ENCODE peak calls at places on chromosomes 3 and 15, in nine cellular contexts. Y is left cardiac atrium; T is AG09319; B is AG08396; J is spleen; V is T1000; S is CD8-positive, alpha-beta T cell; D is NCI-H2081; U is stimulated activated naive CD8-positive, alpha-beta T cell treated with anti-CD3 and anti-CD28 coated beads, Interleukin-15, Interleukin-2, amounts not matched to agents 100 U/mL and 50 U/mL, for 24 hours. K is an unnamed sample.

GRCh38 chr15:66239514-66239913 is 14.0 kb downstream of the MEGF11 start:
- DNase-seq in V (no peak), Y (no peak), T (no peak), D (no peak), J (peak), U (no peak), S (no peak), B (no peak), K (no peak)

GRCh38 chr3:4741404-4742307 is 237.6 kb upstream of the BHLHE40 start:
- DNase-seq in T (peak), B (peak), J (no peak), D (no peak), V (peak), Y (peak), U (peak), S (no peak), K (peak)

GRCh38 chr3:170307998-170308398 is 49.5 kb upstream of the SKIL start:
- DNase-seq in V (no peak), D (no peak), J (no peak), B (no peak), S (no peak), T (no peak), Y (no peak), U (no peak), K (no peak)

GRCh38 chr3:156691920-156692319 is 17.5 kb downstream of the TIPARP start:
- DNase-seq in V (no peak), D (no peak), B (no peak), U (no peak), T (peak), Y (no peak), S (no peak), J (no peak), K (peak)

GRCh38 chr3:156620901-156621300 is 53.5 kb upstream of the TIPARP start:
- DNase-seq in D (no peak), S (no peak), V (no peak), B (no peak), J (no peak), Y (no peak), T (no peak), U (no peak), K (no peak)

GRCh38 chr15:77964193-77964592 is 113.3 kb downstream of the TBC1D2B start:
- DNase-seq in U (no peak), Y (no peak), V (no peak), D (no peak), T (no peak), S (no peak), J (no peak), B (no peak), K (no peak)

GRCh38 chr3:34256021-34256420 is 457.6 kb downstream of the PDCD6IP start:
- DNase-seq in B (no peak), D (peak), Y (no peak), U (no peak), T (no peak), J (no peak), S (no peak), V (no peak), K (no peak)

GRCh38 chr3:33438284-33438668 is 1.9 kb downstream of the UBP1 start:
- DNase-seq in Y (no peak), J (no peak), B (no peak), T (no peak), V (no peak), U (no peak), D (no peak), S (no peak), K (no peak)

GRCh38 chr3:71132995-71133730 is 450.4 kb downstream of the FOXP1 start:
- DNase-seq in S (no peak), D (no peak), Y (no peak), T (no peak), J (no peak), B (no peak), V (no peak), U (no peak), K (no peak)

GRCh38 chr3:157360044-157360443 is 76.6 kb upstream of the PTX3 start:
- DNase-seq in J (no peak), D (no peak), V (no peak), B (peak), T (peak), S (no peak), Y (no peak), U (no peak), K (peak)

K was measured in amniotic stem cell.